ENCODE peak calls at places on chromosome 17, in ten cellular contexts. Y, N, R, U, S, A, E, G, X and Q are unnamed samples.

GRCh38 chr17:43338886-43339516 is 59.8 kb upstream of the ARL4D start:
- DNase-seq in Y (peak), N (peak), R (peak), U (peak), S (peak), A (peak), E (no peak), G (no peak), X (peak), Q (peak)

GRCh38 chr17:45578516-45579455 is 88.3 kb upstream of the PLEKHM1 start:
- DNase-seq in Y (no peak), N (no peak), R (no peak), U (no peak), S (peak), A (no peak), E (no peak), G (no peak), X (no peak), Q (no peak)

GRCh38 chr17:55635253-55635766 is 87.4 kb downstream of the TMEM100 start:
- DNase-seq in Y (peak), N (no peak), R (no peak), U (no peak), S (no peak), A (no peak), E (no peak), G (no peak), X (peak), Q (no peak)

GRCh38 chr17:81863123-81863675 is 2.9 kb upstream of the P4HB start:
- DNase-seq in Y (no peak), N (no peak), R (no peak), U (no peak), S (no peak), A (no peak), E (no peak), G (no peak), X (no peak), Q (no peak)

GRCh38 chr17:2695243-2695960 is 16.2 kb downstream of the CLUH start:
- DNase-seq in Y (no peak), N (no peak), R (no peak), U (peak), S (no peak), A (no peak), E (no peak), G (no peak), X (no peak), Q (no peak)

GRCh38 chr17:54372071-54372720 is 528.5 kb upstream of the TOM1L1 start:
- DNase-seq in Y (no peak), N (no peak), R (no peak), U (no peak), S (no peak), A (no peak), E (no peak), G (no peak), X (no peak), Q (no peak)

GRCh38 chr17:66044083-66044482 is 147.8 kb downstream of the CEP112 start:
- DNase-seq in Y (no peak), N (no peak), R (no peak), U (no peak), S (no peak), A (no peak), E (no peak), G (no peak), X (no peak), Q (no peak)

GRCh38 chr17:74763565-74764387 is 12.4 kb downstream of the NAT9 start:
- DNase-seq in Y (no peak), N (no peak), R (no peak), U (peak), S (no peak), A (no peak), E (no peak), G (no peak), X (no peak), Q (no peak)

GRCh38 chr17:13046361-13046760 is 28.5 kb upstream of the ELAC2 start:
- DNase-seq in Y (no peak), N (no peak), R (no peak), U (no peak), S (no peak), A (no peak), E (no peak), G (no peak), X (no peak), Q (no peak)

GRCh38 chr17:39208136-39208535 is 8.1 kb downstream of the RPL19 start:
- DNase-seq in Y (no peak), N (no peak), R (no peak), U (no peak), S (no peak), A (no peak), E (no peak), G (no peak), X (no peak), Q (no peak)

GRCh38 chr17:65407017-65407416 is 154.4 kb downstream of the AXIN2 start:
- DNase-seq in Y (no peak), N (no peak), R (no peak), U (no peak), S (no peak), A (no peak), E (no peak), G (no peak), X (no peak), Q (peak)

GRCh38 chr17:78279360-78279990 is 48.0 kb downstream of the TMEM235 start:
- DNase-seq in Y (no peak), N (no peak), R (no peak), U (no peak), S (no peak), A (no peak), E (no peak), G (no peak), X (no peak), Q (no peak)

GRCh38 chr17:71402661-71403141 is 718.1 kb upstream of the SOX9 start:
- DNase-seq in Y (no peak), N (no peak), R (no peak), U (no peak), S (no peak), A (no peak), E (no peak), G (no peak), X (no peak), Q (no peak)

GRCh38 chr17:69733171-69734014 is 318.9 kb downstream of the MAP2K6 start:
- DNase-seq in Y (no peak), N (peak), R (peak), U (no peak), S (no peak), A (no peak), E (no peak), G (peak), X (peak), Q (peak)